ENCODE peak calls at places on chromosomes 3 and 15, in nine cellular contexts. W is DND-41; M is neuronal stem cell; H is sigmoid colon; U is naive thymus-derived CD4-positive, alpha-beta T cell; Y is aorta; P is thoracic aorta; F is HepG2; E is right atrium auricular region. D is an unnamed sample. For H3K9me3, the result is how much of the 10 kb centered on the place peaks cover.

GRCh38 chr3:134481166-134481565 is 4.6 kb downstream of the ANAPC13 start:
- DNase-seq in W (no peak), M (no peak), H (no peak), U (no peak), Y (no peak), P (no peak), F (no peak), E (no peak), D (no peak)

GRCh38 chr15:61598655-61599054 is 369.6 kb upstream of the RORA start:
- DNase-seq in W (no peak), M (peak), H (no peak), U (no peak), Y (no peak), P (no peak), F (no peak), E (no peak), D (no peak)

GRCh38 chr15:74807302-74807701 is 5.3 kb upstream of the LMAN1L start:
- DNase-seq in W (no peak), M (no peak), H (no peak), U (no peak), Y (no peak), P (no peak), F (no peak), E (no peak), D (no peak)

GRCh38 chr15:84143753-84144314 is 91.7 kb upstream of the GOLGA6L4 start:
- DNase-seq in W (no peak), M (no peak), H (no peak), U (no peak), Y (no peak), P (no peak), F (no peak), E (no peak), D (no peak)

GRCh38 chr3:196639517-196640500 is at the start of gene NRROS:
- DNase-seq in W (peak), M (peak), H (peak), U (peak), Y (peak), P (no peak), F (no peak), E (peak), D (no peak)

GRCh38 chr3:20232906-20233305 is 46.9 kb upstream of the SGO1 start:
- DNase-seq in W (no peak), M (no peak), H (no peak), U (no peak), Y (no peak), P (no peak), F (no peak), E (no peak), D (no peak)

GRCh38 chr15:93617443-93617842 is 528.4 kb upstream of the RGMA start:
- DNase-seq in W (peak), M (no peak), H (no peak), U (no peak), Y (no peak), P (no peak), F (no peak), E (no peak), D (no peak)

GRCh38 chr3:172163320-172163719 is 123.9 kb downstream of the FNDC3B start:
- DNase-seq in W (no peak), M (no peak), H (no peak), U (no peak), Y (no peak), P (no peak), F (no peak), E (no peak), D (no peak)

GRCh38 chr3:48614044-48614443 is 4.6 kb upstream of the UQCRC1 start:
- DNase-seq in W (no peak), M (no peak), H (no peak), U (no peak), Y (no peak), P (no peak), F (peak), E (no peak), D (no peak)

GRCh38 chr15:71679223-71680078 is 130.9 kb upstream of the NR2E3 start:
- DNase-seq in W (no peak), M (no peak), H (no peak), U (no peak), Y (no peak), P (no peak), F (peak), E (no peak), D (no peak)

GRCh38 chr3:150370129-150370602 is 37.9 kb upstream of the TSC22D2 start:
- DNase-seq in W (no peak), M (peak), H (peak), U (no peak), Y (peak), P (peak), F (peak), E (peak), D (no peak)

GRCh38 chr15:74385442-74386132 is 18.1 kb upstream of the CYP11A1 start:
- DNase-seq in W (no peak), M (no peak), H (no peak), U (no peak), Y (peak), P (no peak), F (no peak), E (no peak), D (peak)

GRCh38 chr3:194205675-194206133 is 69.8 kb downstream of the HES1 start:
- DNase-seq in W (peak), M (no peak), H (peak), U (no peak), Y (no peak), P (no peak), F (no peak), E (no peak), D (no peak)

GRCh38 chr3:57164606-57165573 is at the start of gene IL17RD:
- DNase-seq in W (no peak), M (peak), H (peak), U (no peak), Y (peak), P (peak), F (peak), E (no peak), D (peak)

GRCh38 chr3:33687406-33688010 is 30.5 kb downstream of the CLASP2 start:
- DNase-seq in W (no peak), M (no peak), H (no peak), U (no peak), Y (no peak), P (no peak), F (no peak), E (no peak), D (no peak)

GRCh38 chr3:52831500-52832301 is 1.2 kb upstream of the ITIH4 start:
- DNase-seq in W (no peak), M (no peak), H (peak), U (no peak), Y (peak), P (peak), F (peak), E (peak), D (peak)

GRCh38 chr3:126125781-126126251 is 41.9 kb upstream of the SLC41A3 start:
- DNase-seq in W (no peak), M (no peak), H (peak), U (no peak), Y (peak), P (no peak), F (no peak), E (no peak), D (peak)

GRCh38 chr15:70281811-70282307 is 184.1 kb upstream of the TLE3 start:
- DNase-seq in W (no peak), M (no peak), H (no peak), U (no peak), Y (no peak), P (no peak), F (no peak), E (no peak), D (no peak)

GRCh38 chr3:126544596-126545281 is 14.0 kb downstream of the C3orf22 start:
- DNase-seq in W (peak), M (no peak), H (peak), U (no peak), Y (peak), P (no peak), F (no peak), E (peak), D (peak)

GRCh38 chr15:38378162-38378560 is 75.8 kb upstream of the FAM98B start:
- DNase-seq in W (no peak), M (no peak), H (peak), U (no peak), Y (peak), P (no peak), F (no peak), E (peak), D (no peak)

GRCh38 chr15:48871536-48871935 is 6.4 kb upstream of the EID1 start:
- DNase-seq in W (no peak), M (no peak), H (no peak), U (no peak), Y (no peak), P (no peak), F (no peak), E (no peak), D (no peak)

GRCh38 chr3:120438971-120439370 is 11.8 kb downstream of the FSTL1 start:
- DNase-seq in W (no peak), M (no peak), H (peak), U (no peak), Y (peak), P (peak), F (no peak), E (no peak), D (peak)

GRCh38 chr15:89018235-89018634 is 70.0 kb upstream of the ABHD2 start:
- DNase-seq in W (no peak), M (no peak), H (peak), U (no peak), Y (peak), P (peak), F (no peak), E (peak), D (no peak)

GRCh38 chr15:31440754-31441298 is 114.2 kb downstream of the KLF13 start:
- DNase-seq in W (no peak), M (peak), H (peak), U (no peak), Y (peak), P (no peak), F (no peak), E (no peak), D (no peak)

GRCh38 chr15:72415304-72415703 is 17.2 kb downstream of the TMEM202 start:
- DNase-seq in W (no peak), M (no peak), H (no peak), U (no peak), Y (no peak), P (no peak), F (peak), E (no peak), D (no peak)

GRCh38 chr15:49327927-49328326 is 95.1 kb upstream of the FGF7 start:
- DNase-seq in W (no peak), M (no peak), H (no peak), U (no peak), Y (no peak), P (no peak), F (no peak), E (no peak), D (no peak)

DNA sequence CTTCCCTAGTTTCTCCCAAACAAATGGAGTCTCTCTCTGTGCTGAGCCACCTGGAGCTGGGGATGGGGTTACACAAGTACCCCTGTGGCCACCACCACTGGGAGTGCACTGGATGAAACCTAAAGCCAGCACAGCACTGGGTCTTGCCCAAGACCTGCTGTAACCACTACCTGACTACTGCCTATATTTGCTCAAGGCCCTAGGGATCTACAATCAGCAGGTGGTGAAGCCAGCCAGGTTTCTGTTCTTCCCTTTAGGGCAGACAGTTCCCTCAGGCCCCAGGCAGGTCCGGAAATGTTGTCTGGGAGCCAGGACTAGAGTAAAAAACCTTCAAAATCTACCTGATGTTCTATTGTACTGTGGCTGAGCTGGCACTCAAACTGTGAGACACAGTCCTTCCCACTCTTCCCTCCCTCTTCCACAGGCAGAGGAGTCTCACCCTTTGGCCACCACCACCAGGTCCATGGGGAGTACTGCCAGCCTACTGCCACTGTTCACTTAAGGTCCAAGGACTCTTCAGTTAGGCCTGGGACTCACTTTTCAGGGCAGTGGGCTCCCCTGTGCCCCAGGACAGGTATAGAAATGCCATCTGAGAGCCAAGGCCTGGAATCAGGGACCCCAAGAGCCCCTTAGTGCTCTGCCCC is 23.8 kb downstream of the C3orf20 start:
- DNase-seq in W (no peak), M (no peak), H (no peak), U (no peak), Y (no peak), P (no peak), F (no peak), E (no peak), D (no peak)
- H3K4me3 ChIP-seq in W (no peak), M (no peak), H (no peak), U (no peak), Y (no peak), P (no peak), F (no peak), E (no peak), D (no peak)

GRCh38 chr3:142251951-142252350 is 26.6 kb upstream of the GK5 start:
- DNase-seq in W (no peak), M (no peak), H (no peak), U (no peak), Y (no peak), P (no peak), F (no peak), E (no peak), D (peak)
- H3K9me3 ChIP-seq in W (under half), M (under half), H (under half), U (under half), Y (under half), P (under half), F (under half), E (under half), D (under half)

GRCh38 chr15:37361621-37362020 is 261.3 kb upstream of the MEIS2 start:
- DNase-seq in W (no peak), M (no peak), H (no peak), U (no peak), Y (no peak), P (no peak), F (no peak), E (no peak), D (no peak)
- H3K4me3 ChIP-seq in W (no peak), M (no peak), H (no peak), U (no peak), Y (no peak), P (no peak), F (no peak), E (no peak), D (no peak)

DNA sequence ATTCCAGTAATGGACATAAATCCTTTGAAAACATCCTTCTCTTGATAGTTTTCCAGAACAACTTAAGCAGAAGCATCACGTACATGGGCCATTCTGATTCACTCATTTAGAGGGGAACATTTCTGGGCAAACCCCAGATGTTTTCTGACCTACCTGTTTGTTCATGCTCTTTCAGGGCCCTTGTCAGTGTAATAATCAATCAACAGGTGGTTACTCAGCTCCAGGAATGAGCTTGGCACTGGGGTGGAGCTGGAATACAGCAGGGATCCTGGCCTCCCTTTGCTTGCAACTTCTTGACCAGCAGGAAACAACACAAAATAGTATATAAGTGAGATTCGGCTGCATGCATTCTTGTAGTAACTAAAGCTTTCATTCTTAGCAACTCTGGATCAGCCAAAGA is 9.2 kb upstream of the UBE2E1 start:
- DNase-seq in W (no peak), M (no peak), H (no peak), U (no peak), Y (no peak), P (no peak), F (no peak), E (no peak), D (no peak)
- H3K9me3 ChIP-seq in W (under half), M (under half), H (under half), U (under half), Y (under half), P (under half), F (under half), E (under half), D (under half)

DNA sequence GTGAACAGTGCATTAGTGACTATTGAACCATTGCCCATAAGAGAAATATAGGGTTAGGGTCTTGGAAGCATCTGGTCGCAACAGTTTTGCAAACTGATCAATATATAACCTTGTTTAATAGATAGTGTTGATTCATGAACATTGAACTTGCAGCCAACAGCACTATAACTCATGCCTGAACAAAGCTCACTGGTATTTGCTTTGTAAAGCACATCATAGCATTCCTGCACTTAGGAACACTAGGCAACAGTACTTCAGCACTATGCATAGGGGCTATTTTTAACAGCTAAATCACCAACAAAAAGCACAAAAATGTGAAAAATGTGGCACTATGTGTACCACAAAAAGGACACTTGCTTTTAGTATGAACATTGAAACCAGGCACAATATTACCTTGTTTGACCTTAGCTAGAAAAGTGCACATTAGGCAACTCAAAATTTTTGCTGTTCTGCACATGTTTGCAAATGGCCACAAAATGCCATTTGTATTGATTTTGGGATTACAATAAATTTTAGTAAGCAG is 68.0 kb downstream of the OXNAD1 start:
- DNase-seq in W (no peak), M (no peak), H (no peak), U (no peak), Y (no peak), P (no peak), F (peak), E (no peak), D (no peak)
- H3K4me3 ChIP-seq in W (no peak), M (no peak), H (no peak), U (no peak), Y (no peak), P (no peak), F (no peak), E (no peak), D (no peak)

DNA sequence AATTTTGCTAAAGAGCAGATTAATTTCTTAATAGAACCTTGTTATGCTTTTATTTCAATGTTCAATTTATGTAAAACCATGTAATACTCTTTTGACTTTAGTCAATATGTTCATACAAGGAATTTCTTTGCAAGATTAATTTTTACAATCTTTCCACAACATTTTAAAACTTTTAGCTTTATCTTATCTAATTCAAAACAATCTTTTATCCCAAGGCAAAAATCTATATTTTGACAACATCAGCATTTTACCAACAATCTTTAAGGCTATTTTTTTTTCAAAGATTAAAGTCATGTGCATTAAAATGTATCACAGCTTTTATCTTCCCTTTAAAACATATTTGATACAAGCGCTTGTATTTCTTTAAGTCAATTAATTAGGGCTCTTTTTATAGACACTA is 914.7 kb downstream of the PLOD2 start:
- DNase-seq in W (no peak), M (no peak), H (no peak), U (no peak), Y (no peak), P (no peak), F (no peak), E (no peak), D (no peak)
- H3K9me3 ChIP-seq in W (under half), M (under half), H (under half), U (under half), Y (under half), P (under half), F (under half), E (under half), D (under half)

GRCh38 chr3:82130056-82130455 is 368.6 kb upstream of the GBE1 start:
- DNase-seq in W (no peak), M (no peak), H (no peak), U (no peak), Y (no peak), P (no peak), F (no peak), E (no peak), D (no peak)
- H3K4me3 ChIP-seq in W (no peak), M (no peak), H (no peak), U (no peak), Y (no peak), P (no peak), F (no peak), E (no peak), D (no peak)

GRCh38 chr3:75737831-75738493 is 47.4 kb downstream of the ZNF717 start:
- DNase-seq in W (no peak), M (peak), H (no peak), U (no peak), Y (no peak), P (no peak), F (no peak), E (no peak), D (no peak)
- H3K9me3 ChIP-seq in W (under half), M (under half), H (half or more), U (under half), Y (under half), P (half or more), F (half or more), E (under half), D (under half)

D was measured in WERI-Rb-1.